ENCODE peak calls at places on chromosomes 12 and 14, in nine cellular contexts. F is left ventricle myocardium superior; G is psoas muscle; W is NCI-H1092; L is substantia nigra; O is mucosa of descending colon; U is breast epithelium; S is activated T-cell treated with anti-CD3 and anti-CD28 coated beads, Interleukin-2, amount 50 U/mL, for 72 hours; J is GM23248. Q is an unnamed sample.

GRCh38 chr12:124603910-124604775 is 36.7 kb upstream of the NCOR2 start:
- DNase-seq in J (no peak), L (no peak), S (no peak), U (no peak), F (no peak), G (no peak), W (no peak), O (peak), Q (no peak)

GRCh38 chr12:1939316-1939715 is 20.9 kb upstream of the CACNA2D4 start:
- DNase-seq in G (no peak), W (no peak), U (no peak), F (no peak), L (no peak), O (no peak), J (no peak), S (no peak), Q (no peak)

GRCh38 chr12:31965090-31965489 is 5.9 kb downstream of the RESF1 start:
- DNase-seq in S (no peak), U (no peak), F (no peak), J (no peak), O (no peak), L (no peak), W (no peak), G (no peak), Q (no peak)

GRCh38 chr14:22010532-22011242 is 337.1 kb upstream of the OR4E1 start:
- DNase-seq in U (no peak), G (no peak), W (no peak), F (no peak), J (no peak), S (no peak), L (no peak), O (no peak), Q (no peak)

GRCh38 chr14:21467620-21468019 is 9.1 kb downstream of the RAB2B start:
- DNase-seq in L (no peak), O (no peak), W (no peak), G (no peak), S (no peak), U (no peak), J (peak), F (no peak), Q (no peak)

GRCh38 chr14:105935384-105935783 is 409.0 kb downstream of the TMEM121 start:
- DNase-seq in F (no peak), O (no peak), L (no peak), W (no peak), U (peak), G (no peak), J (no peak), S (no peak), Q (no peak)

GRCh38 chr12:76299536-76300296 is 48.5 kb downstream of the BBS10 start:
- DNase-seq in O (no peak), G (no peak), J (no peak), U (no peak), L (no peak), W (no peak), F (no peak), S (no peak), Q (no peak)

GRCh38 chr14:77033622-77034521 is 5.4 kb upstream of the IRF2BPL start:
- DNase-seq in G (peak), U (no peak), O (peak), F (peak), S (peak), L (peak), W (peak), J (peak), Q (peak)

GRCh38 chr12:40336573-40337199 is 111.9 kb downstream of the LRRK2 start:
- DNase-seq in J (peak), S (no peak), U (no peak), O (no peak), F (no peak), L (no peak), W (no peak), G (no peak), Q (no peak)

GRCh38 chr14:105497671-105498429 is 6.8 kb downstream of the TEDC1 start:
- DNase-seq in U (no peak), W (no peak), G (peak), F (peak), S (no peak), O (peak), L (no peak), J (no peak), Q (no peak)

GRCh38 chr12:4268549-4269181 is 4.9 kb upstream of the CCND2 start:
- DNase-seq in F (no peak), L (no peak), U (no peak), J (peak), S (no peak), G (no peak), O (peak), W (no peak), Q (no peak)

GRCh38 chr12:53928054-53928879 is 10.4 kb upstream of the HOXC13 start:
- DNase-seq in S (no peak), J (no peak), W (no peak), O (no peak), F (no peak), L (no peak), G (peak), U (no peak), Q (no peak)

GRCh38 chr14:51880810-51881580 is 20.6 kb downstream of the GNG2 start:
- DNase-seq in O (no peak), W (no peak), U (no peak), J (peak), S (no peak), L (no peak), G (no peak), F (peak), Q (no peak)

GRCh38 chr12:75196865-75197264 is 12.8 kb downstream of the KCNC2 start:
- DNase-seq in F (no peak), L (no peak), J (no peak), G (no peak), W (no peak), S (no peak), U (no peak), O (no peak), Q (no peak)

GRCh38 chr12:57141249-57141648 is 6.2 kb downstream of the LRP1-AS start:
- DNase-seq in J (no peak), W (no peak), G (no peak), L (no peak), F (no peak), O (no peak), U (no peak), S (no peak), Q (no peak)

GRCh38 chr12:20125259-20125919 is 242.9 kb upstream of the PDE3A start:
- DNase-seq in O (no peak), L (no peak), W (no peak), J (no peak), U (no peak), F (peak), S (no peak), G (no peak), Q (no peak)

GRCh38 chr14:32331227-32331597 is 2.1 kb downstream of the AKAP6 start:
- DNase-seq in U (no peak), S (no peak), F (no peak), W (no peak), J (no peak), O (no peak), L (no peak), G (no peak), Q (no peak)